ENCODE peak calls at places on chromosomes 3 and 15, in seven cellular contexts. K is thyroid gland, V is cardiac muscle cell, D is endothelial cell of umbilical vein, P is heart left ventricle, A is PC-3, E is psoas muscle. W is an unnamed sample.

GRCh38 chr3:184227481-184227935 is 1.9 kb upstream of the VWA5B2 start:
- DNase-seq in E (peak; percentile 56), P (no peak), V (peak; percentile 32), A (peak; percentile 54), D (peak; percentile 36), K (no peak), W (peak; percentile 55)

GRCh38 chr3:187987919-187988318 is 166.0 kb upstream of the LPP start:
- DNase-seq in D (no peak), P (no peak), A (no peak), E (no peak), K (no peak), V (no peak), W (no peak)

GRCh38 chr15:101045236-101045646 is 126.1 kb downstream of the LRRK1 start:
- DNase-seq in P (no peak), K (no peak), E (no peak), D (peak; percentile 47), A (no peak), V (peak; percentile 65), W (peak; percentile 3)

GRCh38 chr15:40306908-40307307 is 827 bp downstream of the PLCB2 start:
- DNase-seq in K (no peak), A (no peak), D (no peak), E (no peak), P (no peak), V (no peak), W (no peak)

GRCh38 chr3:24683511-24684384 is 189.1 kb upstream of the THRB start:
- DNase-seq in P (no peak), K (no peak), V (peak; percentile 80), E (no peak), A (peak; percentile 88), D (peak; percentile 61), W (no peak)

GRCh38 chr3:177451277-177451880 is 254.1 kb upstream of the TBL1XR1 start:
- DNase-seq in K (no peak), A (no peak), V (peak; percentile 10), D (peak; percentile 83), P (no peak), E (no peak), W (no peak)

GRCh38 chr3:159807137-159808028 is 181.3 kb upstream of the IL12A start:
- DNase-seq in V (no peak), D (no peak), P (no peak), K (no peak), A (peak; percentile 41), E (no peak), W (no peak)

GRCh38 chr3:123447749-123448502 is 964 bp downstream of the ADCY5 start:
- DNase-seq in D (no peak), A (no peak), V (no peak), E (peak; percentile 59), P (peak; percentile 46), K (no peak), W (no peak)

GRCh38 chr15:66066439-66066838 is 187.1 kb downstream of the MEGF11 start:
- DNase-seq in A (no peak), K (no peak), P (no peak), D (no peak), V (no peak), E (no peak), W (no peak)

GRCh38 chr3:144770813-144771400 is 799.3 kb downstream of the DIPK2A start:
- DNase-seq in V (peak; percentile 70), D (peak; percentile 93), A (peak; percentile 45), K (no peak), P (no peak), E (no peak), W (no peak)

GRCh38 chr15:41647269-41647668 is 12.9 kb upstream of the MGA start:
- DNase-seq in D (no peak), V (no peak), K (no peak), P (no peak), E (no peak), A (no peak), W (no peak)

GRCh38 chr3:126315916-126316514 is 41.2 kb downstream of the KLF15 start:
- DNase-seq in K (no peak), P (no peak), D (no peak), E (no peak), A (no peak), V (no peak), W (no peak)

GRCh38 chr15:65393557-65393956 is 15.8 kb upstream of the IGDCC3 start:
- DNase-seq in P (no peak), A (no peak), V (no peak), D (no peak), K (no peak), E (no peak), W (no peak)

GRCh38 chr15:33047077-33047476 is 147.4 kb downstream of the FMN1 start:
- DNase-seq in K (no peak), E (no peak), D (no peak), V (no peak), P (no peak), A (no peak), W (no peak)

GRCh38 chr15:33048255-33048654 is 146.3 kb downstream of the FMN1 start:
- DNase-seq in P (no peak), V (no peak), K (no peak), E (no peak), D (no peak), A (peak; percentile 52), W (no peak)

GRCh38 chr15:33055962-33056361 is 138.6 kb downstream of the FMN1 start:
- DNase-seq in E (no peak), D (no peak), P (no peak), K (no peak), A (no peak), V (no peak), W (no peak)

DNA sequence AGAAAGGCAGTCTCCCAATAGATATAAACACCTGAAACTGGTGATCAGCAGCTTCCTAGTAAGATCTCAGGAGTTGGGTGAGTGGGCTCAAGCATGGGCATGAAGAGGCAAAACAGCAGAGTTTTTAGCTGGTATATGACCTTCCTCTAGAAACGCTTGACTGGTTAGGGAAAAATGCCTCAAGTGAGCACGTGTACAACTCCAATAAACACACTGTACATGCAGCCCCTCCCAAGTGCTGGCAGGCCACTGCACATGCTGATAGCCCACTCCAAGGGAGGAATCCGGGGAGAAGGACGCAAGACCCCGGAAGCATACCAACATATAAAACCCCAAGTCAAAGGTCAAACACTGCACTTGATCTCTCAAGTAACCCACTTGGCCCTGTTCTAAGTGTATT is 143.0 kb downstream of the FMN1 start:
- DNase-seq in K (peak; percentile 36), E (no peak), V (no peak), P (no peak), D (no peak), A (no peak), W (no peak)
- H3K9me3 ChIP-seq in K (no peaks in the 10 kb centered on the region), E (no peaks in the 10 kb centered on the region), V (no peaks in the 10 kb centered on the region), P (no peaks in the 10 kb centered on the region), D (no peaks in the 10 kb centered on the region), A (peaks cover 41% of the 10 kb centered on the region), W (peaks cover 11% of the 10 kb centered on the region)

DNA sequence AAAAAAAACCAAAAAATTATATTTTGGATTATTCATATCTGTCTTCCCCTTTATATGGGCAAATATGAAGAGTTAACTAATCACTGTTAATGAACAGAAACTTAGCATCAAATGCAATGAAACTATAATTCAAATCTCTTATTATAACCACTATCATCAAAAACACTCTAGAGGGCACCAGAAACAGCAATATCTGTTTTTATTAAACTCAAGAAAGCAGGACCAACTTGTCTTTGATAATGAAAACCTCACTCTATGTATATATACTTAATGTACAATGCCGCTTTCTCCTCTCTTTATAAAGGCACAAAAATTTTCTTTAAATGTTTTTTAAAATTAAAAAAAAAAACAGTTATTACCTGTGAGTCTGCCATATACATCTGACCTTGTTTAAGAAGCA is 92.7 kb downstream of the UACA start:
- DNase-seq in K (no peak), V (peak; percentile 38), E (no peak), A (peak; percentile 26), P (no peak), D (peak; percentile 32), W (no peak)
- TF ChIP-seq CTCF in K (peak; percentile 37), V (peak; percentile 32), E (no peak), A (peak; percentile 59), P (no peak), D (no peak), W (no peak)

GRCh38 chr3:190210608-190211007 is 89.9 kb upstream of the P3H2 start:
- DNase-seq in E (no peak), V (no peak), P (no peak), A (no peak), D (no peak), K (no peak), W (no peak)
- H3K27ac ChIP-seq in E (no peak overlapping the region), V (no peak overlapping the region), P (no peak overlapping the region), A (no peak overlapping the region), D (no peak overlapping the region), K (no peak overlapping the region), W (no peak overlapping the region)

GRCh38 chr15:26656080-26656479 is 116.8 kb downstream of the GABRB3 start:
- DNase-seq in E (no peak), D (no peak), V (no peak), P (no peak), K (no peak), A (peak; percentile 58), W (no peak)
- H3K9me3 ChIP-seq in E (no peaks in the 10 kb centered on the region), D (peaks cover 9% of the 10 kb centered on the region), V (no peaks in the 10 kb centered on the region), P (no peaks in the 10 kb centered on the region), K (no peaks in the 10 kb centered on the region), A (no peaks in the 10 kb centered on the region), W (no peaks in the 10 kb centered on the region)